ENCODE peak calls at places on chromosomes 11 and 22, in nine cellular contexts. Z is dorsolateral prefrontal cortex; V is non-pigmented ciliary epithelial cell; F is RKO; Y is brain microvascular endothelial cell; B is stimulated activated CD8-positive, alpha-beta memory T cell treated with anti-CD3 and anti-CD28 coated beads, Interleukin-2, amount 100 ng/mL, for 1 hour; X is AG09309; W is thyroid gland; C is hypothalamus. H is an unnamed sample.

GRCh38 chr11:13681470-13681869 is 13.0 kb downstream of the FAR1 start:
- DNase-seq in Z (no peak), V (no peak), F (no peak), Y (no peak), B (no peak), X (no peak), W (no peak), C (no peak), H (no peak)

GRCh38 chr11:31236052-31236652 is 133.4 kb downstream of the DCDC1 start:
- DNase-seq in Z (no peak), V (no peak), F (peak; percentile 74), Y (no peak), B (no peak), X (no peak), W (no peak), C (no peak), H (no peak)

GRCh38 chr22:19066531-19067271 is 55.5 kb downstream of the DGCR2 start:
- DNase-seq in Z (no peak), V (peak; percentile 24), F (no peak), Y (peak; percentile 13), B (no peak), X (peak; percentile 28), W (no peak), C (no peak), H (peak; percentile 23)

GRCh38 chr22:18076060-18076497 is 1.7 kb upstream of the PEX26 start:
- DNase-seq in Z (peak; percentile 46), V (peak; percentile 67), F (peak; percentile 95), Y (peak; percentile 78), B (no peak), X (peak; percentile 74), W (peak; percentile 60), C (peak; percentile 7), H (peak; percentile 88)

GRCh38 chr11:115707180-115707905 is 203.1 kb upstream of the CADM1 start:
- DNase-seq in Z (no peak), V (peak; percentile 26), F (no peak), Y (no peak), B (no peak), X (no peak), W (no peak), C (no peak), H (peak; percentile 18)

GRCh38 chr11:112885744-112886706 is 75.2 kb upstream of the NCAM1 start:
- DNase-seq in Z (no peak), V (no peak), F (no peak), Y (no peak), B (no peak), X (no peak), W (peak; percentile 11), C (no peak), H (no peak)

GRCh38 chr11:60916669-60917206 is 2.8 kb downstream of the TMEM109 start:
- DNase-seq in Z (no peak), V (no peak), F (no peak), Y (no peak), B (no peak), X (no peak), W (no peak), C (no peak), H (no peak)

GRCh38 chr11:94734563-94735275 is 33.4 kb upstream of the AMOTL1 start:
- DNase-seq in Z (no peak), V (no peak), F (no peak), Y (no peak), B (no peak), X (no peak), W (no peak), C (no peak), H (no peak)

GRCh38 chr22:30372915-30373314 is 14.3 kb downstream of the RNF215 start:
- DNase-seq in Z (no peak), V (no peak), F (no peak), Y (no peak), B (no peak), X (no peak), W (no peak), C (no peak), H (no peak)

GRCh38 chr22:20552450-20552894 is 45.1 kb downstream of the MED15 start:
- DNase-seq in Z (peak; percentile 59), V (no peak), F (no peak), Y (peak; percentile 40), B (no peak), X (no peak), W (peak; percentile 34), C (no peak), H (peak; percentile 81)

GRCh38 chr22:39089928-39090327 is 7.1 kb upstream of the APOBEC3H start:
- DNase-seq in Z (no peak), V (no peak), F (no peak), Y (no peak), B (no peak), X (no peak), W (no peak), C (no peak), H (no peak)

GRCh38 chr22:23849009-23850006 is 8.4 kb upstream of the SLC2A11 start:
- DNase-seq in Z (peak; percentile 83), V (no peak), F (peak; percentile 77), Y (peak; percentile 53), B (peak; percentile 74), X (no peak), W (peak; percentile 85), C (peak; percentile 73), H (no peak)

GRCh38 chr11:109739374-109739773 is 317.4 kb downstream of the C11orf87 start:
- DNase-seq in Z (no peak), V (no peak), F (no peak), Y (no peak), B (no peak), X (no peak), W (no peak), C (no peak), H (no peak)

GRCh38 chr22:43900206-43900605 is 8.4 kb upstream of the PNPLA5 start:
- DNase-seq in Z (no peak), V (no peak), F (no peak), Y (no peak), B (no peak), X (no peak), W (no peak), C (no peak), H (no peak)

GRCh38 chr11:128572965-128573364 is 14.4 kb downstream of the ETS1 start:
- DNase-seq in Z (no peak), V (no peak), F (no peak), Y (no peak), B (no peak), X (no peak), W (no peak), C (no peak), H (no peak)

GRCh38 chr11:121810291-121810690 is 305.7 kb downstream of the BLID start:
- DNase-seq in Z (no peak), V (peak; percentile 47), F (no peak), Y (peak; percentile 64), B (no peak), X (peak; percentile 57), W (no peak), C (no peak), H (peak; percentile 89)

GRCh38 chr11:20110908-20111669 is 49.2 kb downstream of the DBX1 start:
- DNase-seq in Z (no peak), V (no peak), F (peak; percentile 58), Y (peak; percentile 73), B (no peak), X (peak; percentile 95), W (peak; percentile 63), C (no peak), H (peak; percentile 54)

GRCh38 chr11:47099213-47099917 is 77.3 kb downstream of the ARFGAP2 start:
- DNase-seq in Z (no peak), V (no peak), F (no peak), Y (peak; percentile 7), B (no peak), X (no peak), W (no peak), C (no peak), H (peak; percentile 17)

GRCh38 chr11:125224391-125225015 is 60.0 kb downstream of the PKNOX2 start:
- DNase-seq in Z (no peak), V (no peak), F (no peak), Y (peak; percentile 51), B (no peak), X (no peak), W (peak; percentile 52), C (no peak), H (peak; percentile 16)

GRCh38 chr22:49783036-49783746 is 44.5 kb downstream of the BRD1 start:
- DNase-seq in Z (no peak), V (no peak), F (no peak), Y (no peak), B (no peak), X (no peak), W (no peak), C (no peak), H (no peak)

GRCh38 chr11:105767945-105768344 is 158.1 kb downstream of the GRIA4 start:
- DNase-seq in Z (no peak), V (no peak), F (no peak), Y (no peak), B (no peak), X (no peak), W (no peak), C (no peak), H (no peak)

GRCh38 chr22:38072322-38073149 is 11.4 kb downstream of the SLC16A8 start:
- DNase-seq in Z (no peak), V (no peak), F (no peak), Y (no peak), B (no peak), X (no peak), W (no peak), C (no peak), H (no peak)

GRCh38 chr11:73931039-73931645 is 19.7 kb upstream of the DNAJB13 start:
- DNase-seq in Z (peak; percentile 20), V (peak; percentile 61), F (peak; percentile 91), Y (peak; percentile 80), B (no peak), X (peak; percentile 52), W (peak; percentile 48), C (no peak), H (peak; percentile 49)

GRCh38 chr11:25319068-25319467 is 822.2 kb downstream of the LUZP2 start:
- DNase-seq in Z (no peak), V (no peak), F (no peak), Y (no peak), B (no peak), X (no peak), W (no peak), C (no peak), H (no peak)

GRCh38 chr11:66172146-66172545 is 96.3 kb upstream of the RAB1B start:
- DNase-seq in Z (peak; percentile 15), V (peak; percentile 58), F (peak; percentile 66), Y (peak; percentile 85), B (no peak), X (no peak), W (peak; percentile 20), C (no peak), H (no peak)

GRCh38 chr11:79076526-79077115 is 364.2 kb downstream of the TENM4 start:
- DNase-seq in Z (no peak), V (no peak), F (peak; percentile 55), Y (peak; percentile 51), B (no peak), X (no peak), W (peak; percentile 65), C (no peak), H (no peak)

GRCh38 chr11:20089796-20090653 is 70.2 kb downstream of the DBX1 start:
- DNase-seq in Z (no peak), V (no peak), F (no peak), Y (peak; percentile 36), B (no peak), X (no peak), W (no peak), C (no peak), H (no peak)

GRCh38 chr11:1701041-1701807 is 4.2 kb downstream of the KRTAP5-6 start:
- DNase-seq in Z (no peak), V (no peak), F (no peak), Y (no peak), B (no peak), X (no peak), W (no peak), C (no peak), H (no peak)

GRCh38 chr11:64834723-64835615 is 9.5 kb downstream of the CDC42BPG start:
- DNase-seq in Z (no peak), V (no peak), F (peak; percentile 17), Y (no peak), B (no peak), X (no peak), W (no peak), C (no peak), H (no peak)

GRCh38 chr11:46917109-46918086 is 952 bp downstream of the LRP4 start:
- DNase-seq in Z (no peak), V (no peak), F (peak; percentile 37), Y (no peak), B (no peak), X (no peak), W (no peak), C (no peak), H (no peak)

GRCh38 chr11:60951909-60952741 is at the start of gene SLC15A3:
- DNase-seq in Z (no peak), V (no peak), F (peak; percentile 61), Y (no peak), B (no peak), X (no peak), W (no peak), C (no peak), H (peak; percentile 31)

H was measured in stromal cell of bone marrow.